ENCODE peak calls at places on chromosomes 16 and 17, in five cellular contexts. V is K562, A is H1, L is GM12878, S is HepG2. F is an unnamed sample.

GRCh38 chr17:64196626-64197025 is 66.4 kb downstream of the TEX2 start:
- DNase-seq in L (no peak), V (no peak), S (no peak), A (no peak), F (no peak)

GRCh38 chr17:54153423-54153822 is 330.7 kb downstream of the KIF2B start:
- DNase-seq in A (no peak), S (no peak), L (no peak), V (no peak), F (no peak)

GRCh38 chr16:29959293-29959692 is 2.6 kb upstream of the TMEM219 start:
- DNase-seq in L (no peak), A (no peak), V (no peak), S (no peak), F (no peak)

GRCh38 chr16:51638338-51639135 is 487.5 kb upstream of the SALL1 start:
- DNase-seq in L (no peak), A (no peak), V (no peak), S (no peak), F (no peak)

GRCh38 chr17:66948061-66948750 is 16.3 kb upstream of the CACNG4 start:
- DNase-seq in L (no peak), V (no peak), A (no peak), S (no peak), F (no peak)

GRCh38 chr17:50949128-50950001 is 83.2 kb upstream of the TOB1 start:
- DNase-seq in L (no peak), V (no peak), A (no peak), S (no peak), F (no peak)

GRCh38 chr17:10631048-10631700 is 25.9 kb downstream of the MYH3 start:
- DNase-seq in S (no peak), L (no peak), A (peak; percentile 85), V (peak; percentile 37), F (peak; percentile 69)

GRCh38 chr17:56939869-56940484 is 20.9 kb downstream of the COIL start:
- DNase-seq in A (peak; percentile 45), L (no peak), S (peak; percentile 72), V (peak; percentile 59), F (peak; percentile 24)

GRCh38 chr16:26281681-26282080 is 589.9 kb downstream of the HS3ST4 start:
- DNase-seq in A (no peak), S (no peak), L (no peak), V (no peak), F (no peak)

GRCh38 chr16:89033304-89033703 is 56.3 kb upstream of the CBFA2T3 start:
- DNase-seq in V (no peak), S (no peak), L (no peak), A (no peak), F (no peak)

GRCh38 chr16:52435573-52435972 is 111.4 kb downstream of the TOX3 start:
- DNase-seq in S (no peak), L (no peak), V (no peak), A (no peak), F (no peak)

GRCh38 chr17:37818689-37819088 is 73.8 kb upstream of the HNF1B start:
- DNase-seq in L (no peak), S (no peak), A (no peak), V (no peak), F (no peak)

GRCh38 chr16:27253526-27253930 is 15.0 kb downstream of the NSMCE1 start:
- DNase-seq in V (no peak), L (no peak), S (no peak), A (no peak), F (no peak)

GRCh38 chr17:4364622-4365041 is 1.8 kb downstream of the UBE2G1 start:
- DNase-seq in V (no peak), S (no peak), L (no peak), A (no peak), F (no peak)

GRCh38 chr17:4365103-4365627 is 1.3 kb downstream of the UBE2G1 start:
- DNase-seq in L (peak; percentile 88), A (peak; percentile 86), V (peak; percentile 87), S (peak; percentile 89), F (peak; percentile 86)

GRCh38 chr17:4368341-4368740 is 1.9 kb upstream of the UBE2G1 start:
- DNase-seq in A (no peak), V (no peak), S (no peak), L (no peak), F (no peak)

GRCh38 chr17:4366312-4367063 is at the start of gene UBE2G1:
- DNase-seq in V (peak; percentile 94), L (peak; percentile 89), A (peak; percentile 99), S (peak; percentile 96), F (peak; percentile 100)

DNA sequence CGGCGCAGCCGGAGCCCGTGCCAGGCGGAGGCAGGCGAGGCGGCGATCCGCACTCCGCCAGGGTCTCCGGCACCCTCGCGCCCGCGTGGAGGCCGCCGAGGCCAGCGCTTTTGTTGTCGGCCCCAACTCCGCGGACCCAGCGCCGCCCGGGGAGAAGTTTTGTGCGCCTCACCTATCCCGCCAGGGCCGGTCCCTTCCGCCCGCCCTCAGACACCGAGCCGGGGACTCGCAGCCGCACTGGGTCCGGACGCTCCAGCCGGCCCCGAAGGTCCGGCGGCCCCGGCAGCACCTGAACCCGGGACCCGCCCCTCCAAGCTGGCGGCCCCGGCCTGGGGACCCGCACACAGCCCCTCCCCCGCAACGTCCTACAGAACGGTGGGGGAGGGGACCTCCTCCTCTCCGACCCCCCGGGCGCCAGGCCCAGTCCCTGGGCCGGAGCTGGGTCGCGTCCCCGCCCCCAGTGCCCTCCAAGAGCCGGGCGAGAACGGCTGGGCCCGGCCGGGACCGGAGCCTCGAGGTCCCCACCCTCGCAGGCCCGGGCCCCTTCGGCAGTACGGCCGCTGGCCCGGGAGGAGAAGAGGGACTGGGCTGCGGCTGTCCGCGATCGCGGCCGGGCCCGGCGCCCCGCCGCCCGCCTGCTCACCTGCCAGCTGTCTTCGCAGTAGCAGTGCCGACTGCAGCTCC is 705 bp downstream of the UBE2G1 start:
- DNase-seq in S (no peak), A (peak; percentile 78), L (no peak), V (peak; percentile 25), F (peak; percentile 60)
- TF ChIP-seq ATF2 in S (no peak), A (no peak), L (no peak), V (no peak), F (no peak)

GRCh38 chr17:15298176-15298575 is 33.0 kb upstream of the PMP22 start:
- DNase-seq in S (no peak), L (no peak), A (no peak), V (no peak), F (no peak)
- TF ChIP-seq ATF2 in S (no peak), L (no peak), A (no peak), V (no peak), F (no peak)

DNA sequence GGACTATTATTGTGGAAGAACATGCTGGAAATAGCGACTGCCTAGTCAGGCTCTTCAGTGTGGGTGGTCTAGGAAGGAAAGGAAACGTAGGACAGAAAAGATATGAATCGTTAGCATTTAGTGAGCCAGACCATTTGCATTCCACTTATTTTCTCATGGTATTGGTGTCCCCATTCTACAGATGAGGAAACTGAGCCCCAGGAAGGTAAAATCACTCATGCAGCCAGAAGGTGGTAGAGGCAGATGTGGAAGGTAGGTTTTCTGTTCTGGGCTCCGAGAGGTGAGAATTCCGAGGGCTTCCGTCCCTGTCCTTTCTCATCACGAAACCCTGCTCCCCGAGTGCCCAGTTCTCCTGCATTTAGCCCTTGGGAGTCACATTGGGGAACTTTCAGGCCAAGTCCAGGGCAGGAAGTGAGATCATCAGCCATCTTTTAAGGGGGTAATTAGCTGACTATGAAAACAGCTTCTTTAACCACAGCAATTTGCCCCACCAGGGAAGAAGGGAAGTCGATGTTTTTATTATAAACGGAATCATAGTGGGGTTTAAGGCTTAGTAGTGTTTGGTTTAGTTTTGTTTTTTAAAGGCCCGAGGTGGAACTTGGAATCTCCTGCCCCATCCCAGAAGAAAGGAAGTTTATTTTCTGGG is 110.7 kb upstream of the IRX3 start:
- DNase-seq in A (no peak), L (no peak), V (no peak), S (no peak), F (no peak)
- TF ChIP-seq ATF2 in A (no peak), L (no peak), V (no peak), S (no peak), F (no peak)

GRCh38 chr17:48843172-48843900 is 12.5 kb downstream of the CALCOCO2 start:
- DNase-seq in L (no peak), A (no peak), V (no peak), S (no peak), F (no peak)

GRCh38 chr17:48835971-48836370 is 5.1 kb downstream of the CALCOCO2 start:
- DNase-seq in A (no peak), V (no peak), L (no peak), S (no peak), F (no peak)

GRCh38 chr17:48842746-48843145 is 11.9 kb downstream of the CALCOCO2 start:
- DNase-seq in A (no peak), S (no peak), V (no peak), L (no peak), F (no peak)

GRCh38 chr17:48840441-48840840 is 9.6 kb downstream of the CALCOCO2 start:
- DNase-seq in S (no peak), V (no peak), A (no peak), L (no peak), F (no peak)

DNA sequence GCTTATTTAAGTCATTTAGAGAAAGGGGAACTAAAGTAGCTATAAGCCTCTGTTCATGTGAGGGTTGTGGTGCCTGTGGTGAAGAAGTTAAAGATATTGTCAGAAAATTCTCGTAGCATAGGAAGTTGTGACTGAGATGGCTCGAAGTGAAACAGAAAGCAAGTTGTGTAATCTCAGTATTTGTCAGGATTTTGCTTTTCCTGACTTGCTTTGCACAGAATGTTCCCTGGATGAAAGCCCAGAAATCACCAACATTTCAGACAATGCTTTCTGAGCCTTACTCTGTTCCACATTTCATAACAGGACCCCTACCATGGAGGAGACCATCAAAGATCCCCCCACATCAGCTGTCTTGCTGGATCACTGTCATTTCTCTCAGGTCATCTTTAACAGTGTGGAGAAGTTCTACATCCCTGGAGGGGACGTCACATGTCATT is 10.6 kb downstream of the CALCOCO2 start:
- DNase-seq in A (no peak), S (no peak), V (no peak), L (peak; percentile 83), F (no peak)
- TF ChIP-seq ATF2 in A (no peak), S (no peak), V (no peak), L (peak; percentile 45), F (no peak)

DNA sequence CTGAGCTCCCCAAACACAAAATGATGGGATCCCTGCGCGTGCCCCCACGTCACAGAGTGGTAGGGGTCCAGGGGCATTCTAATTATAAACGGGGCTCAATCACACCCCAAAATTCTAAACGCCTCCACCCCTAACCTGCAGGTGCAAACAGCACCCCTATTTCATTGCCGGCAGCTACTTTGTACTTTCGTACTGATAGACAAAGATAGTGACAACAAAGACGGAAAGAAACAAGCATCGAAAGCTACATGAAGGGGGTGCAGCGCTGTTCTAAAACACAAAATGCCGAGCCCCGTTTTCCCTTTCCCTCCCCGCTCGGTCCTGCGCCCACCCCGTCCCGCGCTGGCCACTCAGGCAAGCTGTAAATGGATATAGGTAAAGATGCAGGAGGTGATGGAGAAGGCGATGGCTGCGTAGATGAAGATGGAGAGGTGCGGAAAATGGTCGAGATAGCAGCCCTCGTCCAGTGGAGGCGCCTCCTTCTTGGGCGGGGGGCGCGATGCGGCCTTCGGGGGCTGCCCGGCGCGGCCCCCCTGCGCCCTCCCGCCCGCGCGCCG is 14.0 kb downstream of the MIS12 start:
- DNase-seq in L (no peak), S (no peak), V (no peak), A (no peak), F (no peak)
- TF ChIP-seq ATF2 in L (no peak), S (no peak), V (no peak), A (no peak), F (no peak)

F was measured in WTC11.